ENCODE peak calls at places on chromosome X, in five cellular contexts. R is NCI-H1092; E is activated CD8-positive, alpha-beta memory T cell treated with anti-CD3 and anti-CD28 coated beads for 4 hours; X is stimulated activated CD4-positive, alpha-beta T cell treated with anti-CD3 and anti-CD28 coated beads, Interleukin-12 subunit alpha, Interleukin-12 subunit beta, amount 100 ng/mL, for 48 hours; K is GM04503. J is an unnamed sample.

GRCh38 chrX:29867971-29868370 is 347.4 kb upstream of the MAGEB2 start:
- DNase-seq in R (no peak), E (no peak), X (no peak), K (no peak), J (no peak)

GRCh38 chrX:21745756-21746155 is 12.2 kb downstream of the SMPX start:
- DNase-seq in R (no peak), E (no peak), X (peak; percentile 14), K (no peak), J (peak; percentile 1)

GRCh38 chrX:98956014-98956413 is 1454.1 kb downstream of the PCDH19 start:
- DNase-seq in R (no peak), E (no peak), X (no peak), K (no peak), J (no peak)

GRCh38 chrX:153537080-153537479 is 19.6 kb downstream of the ATP2B3 start:
- DNase-seq in R (peak; percentile 63), E (no peak), X (no peak), K (no peak), J (no peak)

GRCh38 chrX:96147645-96148044 is 537.0 kb upstream of the DIAPH2 start:
- DNase-seq in R (no peak), E (no peak), X (no peak), K (no peak), J (no peak)

GRCh38 chrX:153993978-153994377 is 21.4 kb downstream of the TMEM187 start:
- DNase-seq in R (no peak), E (no peak), X (no peak), K (no peak), J (no peak)

GRCh38 chrX:49075347-49075746 is 1.5 kb upstream of the PRAF2 start:
- DNase-seq in R (no peak), E (no peak), X (no peak), K (no peak), J (no peak)

GRCh38 chrX:129161108-129161507 is 362.2 kb downstream of the SMARCA1 start:
- DNase-seq in R (no peak), E (no peak), X (no peak), K (no peak), J (no peak)

GRCh38 chrX:118216488-118216887 is 99.9 kb upstream of the KLHL13 start:
- DNase-seq in R (peak; percentile 83), E (no peak), X (no peak), K (no peak), J (no peak)

GRCh38 chrX:46653482-46653881 is 79.9 kb downstream of the CHST7 start:
- DNase-seq in R (no peak), E (no peak), X (no peak), K (no peak), J (no peak)

GRCh38 chrX:11261260-11261659 is 32.0 kb upstream of the AMELX start:
- DNase-seq in R (no peak), E (no peak), X (no peak), K (no peak), J (no peak)

GRCh38 chrX:74349387-74349786 is 45.4 kb downstream of the ZCCHC13 start:
- DNase-seq in R (no peak), E (no peak), X (no peak), K (peak; percentile 7), J (no peak)

GRCh38 chrX:48919360-48919821 is 567 bp upstream of the PIM2 start:
- DNase-seq in R (peak; percentile 44), E (no peak), X (no peak), K (no peak), J (no peak)

GRCh38 chrX:107496786-107497185 is 47.3 kb downstream of the FRMPD3 start:
- DNase-seq in R (no peak), E (no peak), X (no peak), K (no peak), J (no peak)

GRCh38 chrX:52355108-52355507 is 13.7 kb upstream of the XAGE2 start:
- DNase-seq in R (no peak), E (no peak), X (no peak), K (no peak), J (no peak)

GRCh38 chrX:97405031-97405685 is 521.5 kb downstream of the RPA4 start:
- DNase-seq in R (no peak), E (no peak), X (no peak), K (no peak), J (no peak)

GRCh38 chrX:152897216-152898144 is at the start of gene ZNF185:
- DNase-seq in R (no peak), E (no peak), X (no peak), K (no peak), J (no peak)

GRCh38 chrX:49177338-49177833 is 5.7 kb downstream of the PLP2 start:
- DNase-seq in R (no peak), E (no peak), X (no peak), K (no peak), J (no peak)

GRCh38 chrX:110042521-110042920 is 39.6 kb downstream of the TMEM164 start:
- DNase-seq in R (no peak), E (no peak), X (no peak), K (no peak), J (no peak)

GRCh38 chrX:23341452-23341851 is 6.8 kb downstream of the PTCHD1 start:
- DNase-seq in R (no peak), E (no peak), X (no peak), K (no peak), J (no peak)

GRCh38 chrX:30666094-30666493 is 12.9 kb downstream of the GK start:
- DNase-seq in R (no peak), E (no peak), X (no peak), K (no peak), J (no peak)

GRCh38 chrX:3191821-3192220 is 150.6 kb downstream of the ARSF start:
- DNase-seq in R (no peak), E (no peak), X (no peak), K (peak; percentile 39), J (no peak)

GRCh38 chrX:11341274-11342256 is 48.4 kb downstream of the AMELX start:
- DNase-seq in R (no peak), E (no peak), X (no peak), K (peak; percentile 61), J (no peak)

GRCh38 chrX:15849555-15849954 is 5.1 kb downstream of the AP1S2 start:
- DNase-seq in R (no peak), E (no peak), X (no peak), K (no peak), J (no peak)

J was measured in stimulated activated CD8-positive, alpha-beta memory T cell treated with anti-CD3 and anti-CD28 coated beads, Interleukin-15, amount 100 ng/mL, for 4 hours.